ENCODE peak calls at places on chromosomes 13 and 19, in four cellular contexts. Z is cardiac muscle cell, D is A549, M is foreskin fibroblast. Q is an unnamed sample.

GRCh38 chr13:78875792-78876580 is 217.0 kb upstream of the OBI1 start:
- DNase-seq in Z (no peak), D (no peak), M (no peak), Q (no peak)

GRCh38 chr19:7507884-7508283 is 8.0 kb upstream of the ZNF358 start:
- DNase-seq in Z (peak), M (peak), D (peak), Q (no peak)

GRCh38 chr13:100100115-100100879 is 11.4 kb downstream of the PCCA start:
- DNase-seq in D (peak), Z (peak), M (peak), Q (no peak)

GRCh38 chr19:42140125-42140754 is 8.0 kb upstream of the POU2F2 start:
- DNase-seq in D (peak), Z (peak), M (peak), Q (no peak)

GRCh38 chr13:30371649-30372265 is 50.5 kb upstream of the UBE2L5 start:
- DNase-seq in D (peak), Z (peak), M (peak), Q (no peak)

GRCh38 chr19:9323919-9324583 is at the start of gene ZNF559:
- DNase-seq in D (peak), M (peak), Z (peak), Q (peak)

GRCh38 chr19:37594064-37594981 is at the start of the genes ZNF540 and ZNF571:
- DNase-seq in M (peak), D (peak), Z (peak), Q (peak)

GRCh38 chr13:42405665-42406390 is 133.9 kb downstream of the AKAP11 start:
- DNase-seq in M (peak), Z (peak), D (no peak), Q (peak)

GRCh38 chr13:113360446-113360845 is 3.5 kb downstream of the GRTP1 start:
- DNase-seq in D (no peak), M (no peak), Z (no peak), Q (no peak)

GRCh38 chr19:17117250-17117789 is 41.7 kb downstream of the MYO9B start:
- DNase-seq in D (no peak), M (peak), Z (no peak), Q (no peak)

GRCh38 chr19:45275370-45275971 is 24.4 kb downstream of the MARK4 start:
- DNase-seq in D (no peak), M (peak), Z (peak), Q (peak)

DNA sequence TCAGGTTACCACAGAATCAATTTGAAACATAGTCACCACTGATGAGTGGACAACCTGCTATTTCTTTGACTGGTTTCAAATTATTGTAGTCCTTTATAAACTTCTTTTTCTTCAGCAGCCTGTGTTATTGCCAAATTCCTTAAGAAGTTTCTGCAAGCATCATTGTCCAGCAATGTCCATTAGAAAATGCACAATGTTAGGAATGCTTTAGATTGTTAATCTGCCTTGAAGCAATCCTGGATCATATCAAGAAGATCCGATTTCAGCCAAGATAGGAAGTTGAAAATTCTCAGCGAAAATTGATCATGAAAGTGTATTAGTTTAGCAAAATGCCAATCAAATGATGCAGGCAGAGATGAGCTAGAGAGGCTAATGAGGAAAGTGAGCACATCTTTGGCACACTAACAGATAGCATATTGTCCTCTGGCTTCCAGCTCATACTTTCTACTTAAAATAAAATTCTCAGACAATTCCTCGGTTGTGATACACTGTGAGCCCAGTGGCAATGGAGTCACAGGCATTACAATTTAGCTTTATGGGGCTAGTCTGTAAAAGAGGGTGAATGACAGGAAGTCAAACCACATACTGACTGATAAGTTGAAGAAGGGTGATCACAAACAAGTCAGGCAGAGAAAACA is 270.5 kb downstream of the SLITRK6 start:
- DNase-seq in M (peak), D (peak), Z (no peak), Q (peak)
- H3K4me3 ChIP-seq in M (peak), D (no peak), Z (no peak), Q (no peak)

GRCh38 chr19:1465191-1466016 is 13.6 kb downstream of the C19orf25 start:
- DNase-seq in M (peak), D (no peak), Z (no peak), Q (no peak)
- TF ChIP-seq CTCF in M (peak), D (no peak), Z (peak), Q (peak)

GRCh38 chr13:80513196-80513595 is 172.3 kb upstream of the SPRY2 start:
- DNase-seq in Z (no peak), D (no peak), M (no peak), Q (no peak)

GRCh38 chr13:80504453-80504852 is 163.5 kb upstream of the SPRY2 start:
- DNase-seq in M (no peak), D (no peak), Z (peak), Q (no peak)

GRCh38 chr13:80502359-80502758 is 161.4 kb upstream of the SPRY2 start:
- DNase-seq in Z (no peak), M (no peak), D (no peak), Q (no peak)

GRCh38 chr13:80509264-80509663 is 168.3 kb upstream of the SPRY2 start:
- DNase-seq in M (no peak), D (no peak), Z (no peak), Q (no peak)

DNA sequence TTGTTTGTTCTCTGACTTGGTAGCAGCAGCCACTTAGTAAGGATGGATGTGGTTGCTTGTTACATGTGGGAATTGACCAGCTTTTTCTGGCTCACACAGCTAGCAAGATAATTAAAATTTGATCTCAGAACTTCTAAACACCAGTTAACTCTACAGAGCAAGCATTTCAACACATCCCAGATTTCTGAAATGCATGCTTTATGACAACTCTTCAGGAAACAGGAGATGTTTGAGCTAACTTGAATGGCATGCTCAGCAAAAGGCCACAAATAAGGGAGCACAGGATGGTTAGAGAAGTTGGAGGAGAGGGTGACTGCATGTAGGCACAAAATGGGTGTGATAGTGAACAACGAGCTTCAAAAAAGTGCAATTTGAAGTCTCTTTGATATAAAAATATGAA is 167.1 kb upstream of the SPRY2 start:
- DNase-seq in M (peak), Z (no peak), D (no peak), Q (no peak)
- H3K4me3 ChIP-seq in M (no peak), Z (no peak), D (no peak), Q (no peak)

GRCh38 chr19:19752760-19753403 is 20.0 kb upstream of the ZNF14 start:
- DNase-seq in Z (no peak), D (no peak), M (no peak), Q (no peak)

DNA sequence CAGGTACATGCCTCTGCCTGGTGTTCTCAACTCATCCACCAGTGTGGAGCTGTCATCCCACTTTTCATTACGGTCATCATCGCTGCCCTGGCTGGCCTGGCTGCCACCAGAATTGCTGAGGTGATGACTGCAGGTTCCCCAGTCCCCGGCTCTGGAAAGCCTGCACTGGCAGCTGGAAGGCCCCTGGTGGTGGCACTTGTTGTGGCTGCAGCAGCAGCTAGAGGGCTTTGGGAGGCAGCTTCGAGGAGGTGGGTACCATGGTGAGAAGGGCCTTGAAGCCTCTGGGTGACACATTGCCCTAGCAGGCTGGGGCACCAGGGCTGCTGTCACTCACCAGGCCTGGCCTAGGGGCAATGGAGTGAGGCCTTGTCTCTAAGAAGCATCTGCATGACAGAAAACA is 25.3 kb upstream of the ZNF14 start:
- DNase-seq in Z (no peak), M (no peak), D (no peak), Q (no peak)
- TF ChIP-seq CTCF in Z (no peak), M (no peak), D (no peak), Q (no peak)

GRCh38 chr19:23118400-23118799 is 1.6 kb downstream of the ZNF730 start:
- DNase-seq in Z (no peak), D (no peak), M (no peak), Q (no peak)
- H3K4me3 ChIP-seq in Z (peak), D (no peak), M (no peak), Q (no peak)